ENCODE peak calls at places on chromosomes 11 and 22, in nine cellular contexts. Z is neural progenitor cell; J is HTR-8/SVneo; W is activated CD4-positive, alpha-beta T cell treated with anti-CD3 and anti-CD28 coated beads for 24 hours; Q is breast epithelium; X is stimulated activated CD4-positive, alpha-beta T cell treated with anti-CD3 and anti-CD28 coated beads, Interleukin-4, amount 100 ng/mL, for 4 hours; R is activated naive CD8-positive, alpha-beta T cell treated with anti-CD3 and anti-CD28 coated beads, Interleukin-2, amount 10 ng/mL, durations not matched to agents 7 days and 5 days; D is MV-4-11; F is left cardiac atrium. Y is an unnamed sample.

GRCh38 chr11:62223095-62223494 is 14.6 kb downstream of the SCGB2A1 start:
- DNase-seq in X (no peak), R (no peak), Q (no peak), Z (no peak), J (no peak), F (no peak), D (peak), W (no peak), Y (no peak)

GRCh38 chr11:97325693-97326092 is 935.9 kb downstream of the JRKL start:
- DNase-seq in X (no peak), F (no peak), D (no peak), J (no peak), R (no peak), Z (no peak), Q (no peak), W (no peak), Y (no peak)

GRCh38 chr22:49301398-49302149 is 526.1 kb downstream of the BRD1 start:
- DNase-seq in R (no peak), W (no peak), F (no peak), X (no peak), Q (peak), Z (no peak), J (no peak), D (no peak), Y (peak)

GRCh38 chr11:68750988-68751325 is 363 bp downstream of the TESMIN start:
- DNase-seq in D (no peak), W (no peak), Z (no peak), F (no peak), R (no peak), Q (no peak), X (no peak), J (no peak), Y (no peak)

GRCh38 chr11:67024410-67024809 is 1.5 kb downstream of the SYT12 start:
- DNase-seq in W (peak), J (no peak), X (peak), D (peak), F (no peak), R (peak), Q (no peak), Z (no peak), Y (no peak)

GRCh38 chr11:12137938-12138731 is 27.7 kb downstream of the MICAL2 start:
- DNase-seq in Q (no peak), Z (peak), J (no peak), W (no peak), F (no peak), X (no peak), R (no peak), D (no peak), Y (no peak)

GRCh38 chr11:78341841-78342240 is 75.8 kb downstream of the GAB2 start:
- DNase-seq in R (no peak), W (no peak), F (no peak), J (no peak), Z (no peak), D (no peak), Q (no peak), X (no peak), Y (no peak)

GRCh38 chr11:20876738-20877137 is 207.4 kb downstream of the NELL1 start:
- DNase-seq in X (no peak), R (no peak), J (no peak), W (no peak), Q (no peak), F (no peak), D (no peak), Z (no peak), Y (no peak)

GRCh38 chr22:25930083-25930482 is 188.1 kb downstream of the MYO18B start:
- DNase-seq in D (no peak), W (no peak), J (no peak), Z (no peak), X (no peak), R (no peak), Q (no peak), F (no peak), Y (no peak)

GRCh38 chr11:8202428-8203160 is 33.8 kb upstream of the RIC3 start:
- DNase-seq in F (no peak), D (no peak), J (no peak), Q (no peak), R (no peak), W (no peak), X (no peak), Z (no peak), Y (peak)

GRCh38 chr22:36938028-36938425 is 24.6 kb downstream of the CSF2RB start:
- DNase-seq in Z (no peak), R (no peak), D (no peak), J (no peak), W (no peak), F (no peak), X (no peak), Q (no peak), Y (no peak)

GRCh38 chr11:116073854-116074837 is 569.9 kb upstream of the CADM1 start:
- DNase-seq in Z (peak), X (no peak), J (no peak), Q (no peak), W (no peak), F (peak), R (no peak), D (peak), Y (no peak)

GRCh38 chr11:55942785-55943392 is 6.7 kb upstream of the OR5I1 start:
- DNase-seq in Z (peak), X (no peak), W (no peak), Q (no peak), F (no peak), D (peak), J (peak), R (no peak), Y (no peak)

GRCh38 chr11:69922596-69923111 is 103.4 kb upstream of the FGF3 start:
- DNase-seq in W (no peak), Q (no peak), J (no peak), R (peak), Z (no peak), D (no peak), F (no peak), X (no peak), Y (no peak)

GRCh38 chr11:116404143-116404800 is 368.5 kb downstream of the BUD13 start:
- DNase-seq in R (no peak), D (no peak), W (no peak), X (no peak), Z (peak), Q (no peak), F (no peak), J (no peak), Y (no peak)

GRCh38 chr11:70661763-70662501 is 263.6 kb downstream of the CTTN start:
- DNase-seq in Q (no peak), X (no peak), W (no peak), Z (peak), J (peak), F (no peak), R (no peak), D (no peak), Y (no peak)

GRCh38 chr11:21415566-21415965 is 746.2 kb downstream of the NELL1 start:
- DNase-seq in Q (no peak), X (no peak), R (no peak), F (no peak), D (no peak), Z (peak), J (no peak), W (no peak), Y (no peak)

GRCh38 chr11:73229321-73230275 is 11.5 kb downstream of the P2RY2 start:
- DNase-seq in D (no peak), Q (no peak), F (no peak), Z (no peak), X (no peak), W (no peak), R (peak), J (no peak), Y (peak)

GRCh38 chr11:68839953-68840641 is 1.6 kb downstream of the CPT1A start:
- DNase-seq in Q (no peak), J (no peak), X (no peak), Z (peak), D (peak), F (no peak), W (no peak), R (peak), Y (peak)

GRCh38 chr22:30876925-30877553 is 91.5 kb downstream of the MORC2 start:
- DNase-seq in D (no peak), Q (no peak), R (no peak), Z (no peak), X (no peak), F (peak), J (no peak), W (no peak), Y (peak)